ENCODE peak calls at places on chromosomes 3 and 15, in seven cellular contexts. O is heart left ventricle, S is IMR-90, U is sigmoid colon, M is A549, P is transverse colon, Z is body of pancreas. H is an unnamed sample.

GRCh38 chr15:23416349-23417276 is 30.4 kb downstream of the GOLGA6L2 start:
- DNase-seq in O (no peak), U (peak; percentile 54), S (no peak), P (peak; percentile 62), M (no peak), Z (no peak), H (no peak)

GRCh38 chr15:95025924-95026728 is 794.8 kb downstream of the MCTP2 start:
- DNase-seq in O (peak; percentile 27), S (peak; percentile 61), Z (no peak), P (peak; percentile 13), U (peak; percentile 65), M (peak; percentile 32), H (peak; percentile 40)

GRCh38 chr3:34758630-34759261 is 880.6 kb upstream of the ARPP21 start:
- DNase-seq in S (no peak), O (no peak), M (no peak), P (no peak), U (no peak), Z (no peak), H (no peak)

GRCh38 chr3:194333212-194333980 is 17.7 kb downstream of the CPN2 start:
- DNase-seq in O (peak; percentile 88), U (peak; percentile 90), Z (peak; percentile 84), M (peak; percentile 82), S (peak; percentile 80), P (peak; percentile 89), H (peak; percentile 80)

GRCh38 chr3:113606539-113607218 is 74.3 kb downstream of the SIDT1 start:
- DNase-seq in S (no peak), O (no peak), U (no peak), P (peak; percentile 26), Z (no peak), M (no peak), H (no peak)

GRCh38 chr3:20125912-20126311 is 60.1 kb downstream of the SGO1 start:
- DNase-seq in U (no peak), O (no peak), Z (no peak), S (no peak), P (peak; percentile 23), M (no peak), H (no peak)

GRCh38 chr15:63918317-63918672 is 84.5 kb upstream of the HERC1 start:
- DNase-seq in S (no peak), U (no peak), Z (no peak), M (no peak), O (no peak), P (peak; percentile 22), H (no peak)

GRCh38 chr3:45225465-45226205 is 452 bp downstream of the TMEM158 start:
- DNase-seq in S (no peak), U (no peak), M (peak; percentile 6), P (no peak), O (peak; percentile 36), Z (peak; percentile 18), H (no peak)

GRCh38 chr3:30637310-30638227 is 31.2 kb downstream of the TGFBR2 start:
- DNase-seq in U (no peak), P (no peak), M (no peak), S (no peak), Z (no peak), O (no peak), H (no peak)
- H3K27ac ChIP-seq in U (no peak overlapping the region), P (no peak overlapping the region), M (no peak overlapping the region), S (no peak overlapping the region), Z (no peak overlapping the region), O (no peak overlapping the region), H (no peak overlapping the region)

DNA sequence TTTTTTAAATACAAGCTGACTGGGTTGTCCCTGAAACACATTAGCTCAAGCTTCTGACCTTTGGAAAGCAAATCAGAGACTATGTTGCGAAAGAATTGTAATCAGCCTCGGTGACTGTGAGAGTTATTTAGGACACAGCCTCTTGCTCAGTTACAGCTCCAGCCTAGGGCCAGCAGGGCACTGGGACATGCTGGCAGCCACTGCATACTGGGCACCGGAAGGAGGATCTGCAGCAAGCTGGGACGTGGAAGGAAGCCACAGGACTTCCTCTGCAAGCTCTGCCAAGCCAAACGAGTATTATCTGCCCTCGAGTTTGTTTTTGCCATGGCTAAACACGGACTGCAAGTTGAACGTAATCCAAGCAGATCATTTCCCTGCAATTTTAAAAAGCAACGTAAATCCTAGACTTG is 24.4 kb upstream of the COPG1 start:
- DNase-seq in S (peak; percentile 69), P (peak; percentile 83), Z (peak; percentile 89), U (peak; percentile 91), O (peak; percentile 95), M (peak; percentile 86), H (peak; percentile 58)
- TF ChIP-seq POLR2A in S (no peak), P (peak; percentile 51), Z (peak; percentile 66), U (no peak), O (no peak), M (peak; percentile 43), H (no peak)

GRCh38 chr15:56616551-56616950 is 116.8 kb downstream of the ZNF280D start:
- DNase-seq in U (no peak), S (no peak), O (no peak), Z (no peak), P (no peak), M (no peak), H (no peak)

GRCh38 chr15:56619881-56620280 is 113.4 kb downstream of the ZNF280D start:
- DNase-seq in S (no peak), P (no peak), Z (no peak), O (no peak), U (no peak), M (no peak), H (no peak)

GRCh38 chr15:56613826-56614225 is 119.5 kb downstream of the ZNF280D start:
- DNase-seq in M (no peak), S (no peak), O (no peak), Z (no peak), U (no peak), P (no peak), H (no peak)

DNA sequence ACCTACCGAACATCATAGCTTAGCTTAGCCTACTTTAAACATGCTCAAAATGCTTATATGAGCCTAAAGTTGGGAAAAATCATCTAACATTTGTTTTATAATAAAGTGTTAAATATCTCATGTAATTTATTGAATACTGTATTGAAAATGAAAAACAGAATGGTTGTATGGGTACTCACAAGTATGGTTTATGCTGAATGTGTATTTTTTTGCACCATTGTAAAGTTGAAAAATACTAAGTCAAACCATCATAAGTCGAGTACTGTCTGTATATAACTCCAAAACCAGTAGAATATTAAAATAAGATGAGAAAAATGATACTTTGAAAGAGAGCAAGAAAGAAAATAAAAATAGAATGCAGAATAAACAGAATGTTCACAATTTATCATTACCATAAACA is 115.7 kb downstream of the ZNF280D start:
- DNase-seq in P (no peak), O (no peak), U (no peak), Z (no peak), S (no peak), M (no peak), H (no peak)
- H3K4me1 ChIP-seq in P (no peaks in the 10 kb centered on the region), O (no peaks in the 10 kb centered on the region), U (no peaks in the 10 kb centered on the region), Z (no peaks in the 10 kb centered on the region), S (no peaks in the 10 kb centered on the region), M (no peaks in the 10 kb centered on the region), H (no peaks in the 10 kb centered on the region)

GRCh38 chr15:69114231-69114937 is 46.1 kb upstream of the GLCE start:
- DNase-seq in M (no peak), Z (no peak), P (no peak), S (no peak), U (no peak), O (no peak), H (no peak)
- H3K27ac ChIP-seq in M (no peak overlapping the region), Z (no peak overlapping the region), P (no peak overlapping the region), S (no peak overlapping the region), U (no peak overlapping the region), O (no peak overlapping the region), H (no peak overlapping the region)

GRCh38 chr15:25058080-25058785 is 103.4 kb downstream of the SNRPN start:
- DNase-seq in P (no peak), O (no peak), U (no peak), M (no peak), Z (peak; percentile 8), S (no peak), H (peak; percentile 9)
- TF ChIP-seq POLR2A in P (no peak), O (no peak), U (no peak), M (no peak), Z (no peak), S (no peak), H (no peak)

GRCh38 chr15:65512189-65512588 is 5.3 kb downstream of the DPP8 start:
- DNase-seq in Z (no peak), P (no peak), O (no peak), S (no peak), U (no peak), M (no peak), H (no peak)
- H3K4me1 ChIP-seq in Z (peaks cover 42% of the 10 kb centered on the region), P (peaks cover 14% of the 10 kb centered on the region), O (peaks cover 56% of the 10 kb centered on the region), S (peaks cover 4% of the 10 kb centered on the region), U (peaks cover 28% of the 10 kb centered on the region), M (peaks cover 13% of the 10 kb centered on the region), H (peaks cover 23% of the 10 kb centered on the region)

H was measured in uterus.